ENCODE peak calls at places on chromosomes 3 and 15, in ten cellular contexts. V is heart left ventricle, A is neural crest cell, L is PC-3, C is GM10248, N is tibial artery, Y is H9, B is IMR-90, D is NB4, X is adrenal gland. I is an unnamed sample.

GRCh38 chr15:94324835-94325767 is 93.7 kb downstream of the MCTP2 start:
- DNase-seq in V (no peak), A (no peak), L (no peak), C (no peak), N (no peak), Y (no peak), B (no peak), D (no peak), X (no peak), I (peak)

GRCh38 chr3:25428003-25428861 is at the start of gene RARB:
- DNase-seq in V (peak), A (peak), L (no peak), C (peak), N (peak), Y (peak), B (peak), D (peak), X (peak), I (peak)

GRCh38 chr3:109396811-109397210 is 59.5 kb upstream of the DPPA4 start:
- DNase-seq in V (no peak), A (no peak), L (no peak), C (no peak), N (no peak), Y (no peak), B (no peak), D (no peak), X (no peak), I (no peak)

GRCh38 chr15:60355148-60355857 is 42.5 kb downstream of the ANXA2 start:
- DNase-seq in V (no peak), A (no peak), L (no peak), C (no peak), N (no peak), Y (no peak), B (no peak), D (no peak), X (no peak), I (no peak)

GRCh38 chr15:89399390-89400120 is 64.9 kb upstream of the POLG start:
- DNase-seq in V (no peak), A (peak), L (peak), C (peak), N (no peak), Y (peak), B (no peak), D (no peak), X (no peak), I (peak)

GRCh38 chr15:63970723-63971426 is 75.4 kb downstream of the DAPK2 start:
- DNase-seq in V (no peak), A (no peak), L (no peak), C (peak), N (no peak), Y (peak), B (no peak), D (no peak), X (no peak), I (no peak)

GRCh38 chr3:101685870-101686307 is 629 bp downstream of the RPL24 start:
- DNase-seq in V (no peak), A (peak), L (no peak), C (no peak), N (no peak), Y (no peak), B (no peak), D (no peak), X (peak), I (peak)

GRCh38 chr3:114745322-114746240 is 401.5 kb downstream of the ZBTB20 start:
- DNase-seq in V (no peak), A (no peak), L (peak), C (no peak), N (no peak), Y (no peak), B (peak), D (no peak), X (no peak), I (peak)

GRCh38 chr3:33636125-33636855 is 81.8 kb downstream of the CLASP2 start:
- DNase-seq in V (no peak), A (no peak), L (peak), C (peak), N (no peak), Y (no peak), B (peak), D (peak), X (no peak), I (peak)

GRCh38 chr15:74024687-74025086 is 30.2 kb downstream of the PML start:
- DNase-seq in V (no peak), A (no peak), L (no peak), C (no peak), N (no peak), Y (no peak), B (no peak), D (no peak), X (no peak), I (no peak)

GRCh38 chr15:38072507-38073277 is 138.3 kb downstream of the TMCO5A start:
- DNase-seq in V (peak), A (peak), L (peak), C (peak), N (peak), Y (peak), B (peak), D (peak), X (peak), I (peak)
- TF ChIP-seq CTCF in V (no peak), A (peak), L (peak), C (peak), N (no peak), Y (peak), B (peak), D (peak), X (no peak), I (peak)

GRCh38 chr15:71572452-71573053 is 237.8 kb upstream of the NR2E3 start:
- DNase-seq in V (no peak), A (no peak), L (peak), C (no peak), N (no peak), Y (peak), B (no peak), D (no peak), X (no peak), I (peak)

GRCh38 chr15:71573599-71573998 is 236.8 kb upstream of the NR2E3 start:
- DNase-seq in V (no peak), A (no peak), L (no peak), C (no peak), N (no peak), Y (no peak), B (no peak), D (no peak), X (no peak), I (no peak)

GRCh38 chr15:71571641-71572040 is 238.7 kb upstream of the NR2E3 start:
- DNase-seq in V (no peak), A (no peak), L (no peak), C (no peak), N (no peak), Y (no peak), B (no peak), D (no peak), X (no peak), I (no peak)

GRCh38 chr15:71577071-71577470 is 233.3 kb upstream of the NR2E3 start:
- DNase-seq in V (no peak), A (no peak), L (no peak), C (no peak), N (no peak), Y (no peak), B (peak), D (no peak), X (no peak), I (no peak)

GRCh38 chr15:71575474-71576045 is 234.8 kb upstream of the NR2E3 start:
- DNase-seq in V (no peak), A (no peak), L (peak), C (no peak), N (no peak), Y (no peak), B (no peak), D (peak), X (no peak), I (peak)
- TF ChIP-seq CTCF in V (peak), A (peak), L (peak), C (peak), N (peak), Y (peak), B (peak), D (peak), X (peak), I (peak)

DNA sequence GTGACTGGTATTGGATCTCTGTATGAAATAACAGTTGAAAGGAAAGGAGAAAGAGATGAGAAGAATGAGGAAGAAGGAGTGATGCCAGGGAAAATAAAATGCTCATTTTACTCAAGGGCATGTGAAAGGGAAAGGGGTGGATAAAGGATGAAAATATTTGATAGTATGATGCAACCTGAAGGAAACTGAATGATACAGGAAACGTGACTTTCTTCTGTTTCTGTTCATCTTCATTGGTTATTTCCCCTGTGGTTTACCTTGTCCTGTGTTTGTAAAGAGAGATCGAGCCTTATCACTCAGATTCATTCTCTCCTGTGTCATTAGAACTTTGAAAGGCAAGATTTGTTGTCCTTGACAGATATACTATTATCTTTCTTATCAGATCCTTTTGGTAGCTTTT is 243.6 kb upstream of the SLITRK3 start:
- DNase-seq in V (no peak), A (no peak), L (no peak), C (no peak), N (no peak), Y (no peak), B (peak), D (no peak), X (no peak), I (peak)
- TF ChIP-seq CTCF in V (no peak), A (no peak), L (no peak), C (no peak), N (no peak), Y (no peak), B (no peak), D (no peak), X (no peak), I (no peak)

DNA sequence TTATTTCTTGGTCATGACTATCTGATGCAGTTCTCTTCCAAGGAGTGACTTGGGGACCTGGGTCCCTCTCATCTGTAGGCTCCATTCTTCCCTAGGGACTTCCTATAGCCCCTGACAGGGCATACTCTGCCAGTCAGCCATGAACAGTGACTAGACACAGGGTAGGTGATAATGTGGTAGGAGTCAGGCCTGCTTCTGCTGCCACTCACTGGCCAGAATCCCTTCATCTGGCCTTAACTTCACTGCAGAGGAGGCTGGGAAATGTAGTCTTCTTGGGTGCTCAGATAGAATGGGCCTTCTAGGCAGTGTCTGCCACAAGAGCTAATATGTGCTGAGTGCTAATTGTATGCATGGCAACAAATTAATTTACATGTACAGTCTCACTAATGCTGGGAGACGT is 84.5 kb downstream of the CACNA2D3 start:
- DNase-seq in V (no peak), A (no peak), L (no peak), C (no peak), N (no peak), Y (no peak), B (no peak), D (peak), X (no peak), I (no peak)
- TF ChIP-seq CTCF in V (no peak), A (no peak), L (no peak), C (no peak), N (no peak), Y (no peak), B (no peak), D (no peak), X (no peak), I (no peak)

I was measured in epithelial cell of esophagus.